ENCODE peak calls at places on chromosomes 6 and 20, in four cellular contexts. G is endothelial cell, V is lower leg skin, M is brain microvascular endothelial cell. X is an unnamed sample.

GRCh38 chr6:37538107-37538506 is 38.4 kb upstream of the CCDC167 start:
- DNase-seq in G (peak), V (no peak), M (no peak), X (no peak)

GRCh38 chr6:37396571-37397185 is 36.3 kb upstream of the CMTR1 start:
- DNase-seq in G (no peak), V (no peak), M (peak), X (no peak)

GRCh38 chr6:166520905-166521834 is 65.3 kb downstream of the RAMACL start:
- DNase-seq in G (no peak), V (no peak), M (peak), X (no peak)

GRCh38 chr6:1477432-1478090 is 88.2 kb downstream of the FOXF2 start:
- DNase-seq in G (no peak), V (no peak), M (peak), X (no peak)

GRCh38 chr20:20366896-20367680 is 816 bp upstream of the INSM1 start:
- DNase-seq in G (peak), V (no peak), M (no peak), X (peak)

GRCh38 chr6:84453499-84453898 is 226.1 kb upstream of the CEP162 start:
- DNase-seq in G (no peak), V (no peak), M (no peak), X (no peak)

GRCh38 chr6:85749236-85749635 is 106.5 kb upstream of the SYNCRIP start:
- DNase-seq in G (no peak), V (no peak), M (no peak), X (no peak)

GRCh38 chr6:113805167-113805835 is 51.8 kb upstream of the MARCKS start:
- DNase-seq in G (no peak), V (no peak), M (no peak), X (no peak)

GRCh38 chr20:61842011-61842410 is 223.7 kb downstream of the TAF4 start:
- DNase-seq in G (no peak), V (no peak), M (no peak), X (no peak)

GRCh38 chr6:149264629-149265028 is 52.9 kb upstream of the TAB2 start:
- DNase-seq in G (no peak), V (no peak), M (no peak), X (no peak)

GRCh38 chr6:101722991-101723579 is 329.6 kb downstream of the GRIK2 start:
- DNase-seq in G (no peak), V (no peak), M (peak), X (no peak)

GRCh38 chr6:322940-323729 is 30.8 kb downstream of the DUSP22 start:
- DNase-seq in G (no peak), V (no peak), M (no peak), X (no peak)

GRCh38 chr20:10671850-10672578 is 1.8 kb downstream of the JAG1 start:
- DNase-seq in G (peak), V (no peak), M (no peak), X (peak)

GRCh38 chr20:36275441-36276189 is 30.5 kb upstream of the DLGAP4 start:
- DNase-seq in G (no peak), V (no peak), M (no peak), X (no peak)

GRCh38 chr6:21798468-21798867 is 204.9 kb downstream of the SOX4 start:
- DNase-seq in G (no peak), V (no peak), M (no peak), X (no peak)

GRCh38 chr6:170297577-170298330 is 6.9 kb upstream of the DLL1 start:
- DNase-seq in G (no peak), V (no peak), M (no peak), X (no peak)

GRCh38 chr20:24547967-24548366 is 78.5 kb downstream of the SYNDIG1 start:
- DNase-seq in G (no peak), V (no peak), M (no peak), X (no peak)

GRCh38 chr6:169592558-169592957 is 109.3 kb downstream of the WDR27 start:
- DNase-seq in G (no peak), V (no peak), M (peak), X (no peak)

GRCh38 chr20:25508083-25508770 is 77.1 kb downstream of the NINL start:
- DNase-seq in G (no peak), V (no peak), M (peak), X (no peak)

GRCh38 chr6:135181333-135182119 is 418 bp downstream of the MYB start:
- DNase-seq in G (peak), V (no peak), M (no peak), X (no peak)

GRCh38 chr6:137928286-137928685 is 61.2 kb downstream of the TNFAIP3 start:
- DNase-seq in G (no peak), V (no peak), M (no peak), X (no peak)

GRCh38 chr6:40743690-40744446 is 156.7 kb upstream of the LRFN2 start:
- DNase-seq in G (no peak), V (no peak), M (no peak), X (no peak)

GRCh38 chr6:29747688-29748250 is 24.5 kb downstream of the HLA-F start:
- DNase-seq in G (no peak), V (no peak), M (no peak), X (no peak)

GRCh38 chr6:37647765-37648085 is 50.0 kb downstream of the MDGA1 start:
- DNase-seq in G (no peak), V (no peak), M (no peak), X (no peak)

GRCh38 chr6:104642871-104643270 is 216.8 kb downstream of the HACE1 start:
- DNase-seq in G (no peak), V (no peak), M (no peak), X (no peak)

GRCh38 chr6:36781669-36782068 is 57.6 kb downstream of the CPNE5 start:
- DNase-seq in G (no peak), V (no peak), M (no peak), X (no peak)

GRCh38 chr20:31496761-31497295 is 17.4 kb upstream of the HM13 start:
- DNase-seq in G (no peak), V (no peak), M (no peak), X (no peak)

GRCh38 chr6:12114055-12114503 is 102.0 kb downstream of the HIVEP1 start:
- DNase-seq in G (no peak), V (no peak), M (no peak), X (no peak)

GRCh38 chr20:42688576-42688975 is 501.1 kb downstream of the PTPRT start:
- DNase-seq in G (no peak), V (no peak), M (no peak), X (peak)

GRCh38 chr20:63738687-63739128 is 868 bp upstream of the SLC2A4RG start:
- DNase-seq in G (peak), V (peak), M (no peak), X (peak)
- TF ChIP-seq CTCF in G (no peak), V (no peak), M (no peak), X (no peak)

GRCh38 chr6:94251878-94252277 is 832.5 kb upstream of the EPHA7 start:
- DNase-seq in G (no peak), V (no peak), M (no peak), X (no peak)

DNA sequence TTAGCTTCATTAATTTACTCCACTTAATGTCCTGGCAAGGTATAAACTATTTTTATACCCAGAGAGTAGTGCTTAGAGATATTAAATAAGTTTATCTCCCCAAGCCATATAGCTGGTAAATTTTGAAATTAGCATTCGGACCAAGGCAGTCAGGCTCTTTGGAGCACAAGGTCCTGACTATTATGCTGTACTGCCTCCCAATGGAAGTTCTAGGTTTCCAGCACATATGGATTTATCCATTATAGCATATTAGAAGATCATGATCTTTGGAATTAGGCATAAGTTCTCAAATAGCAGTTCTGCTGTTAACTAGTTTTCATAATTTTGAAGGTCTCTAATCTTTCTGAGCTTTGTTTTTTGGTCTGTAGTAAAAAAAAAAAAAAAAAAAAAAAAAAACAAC is 835.3 kb upstream of the EPHA7 start:
- DNase-seq in G (no peak), V (no peak), M (peak), X (no peak)
- TF ChIP-seq CTCF in G (no peak), V (no peak), M (peak), X (no peak)

GRCh38 chr6:119541132-119541905 is 191.8 kb upstream of the MAN1A1 start:
- DNase-seq in G (no peak), V (no peak), M (peak), X (no peak)

GRCh38 chr6:119540417-119540816 is 190.9 kb upstream of the MAN1A1 start:
- DNase-seq in G (no peak), V (no peak), M (no peak), X (no peak)

GRCh38 chr6:119536666-119537065 is 187.1 kb upstream of the MAN1A1 start:
- DNase-seq in G (no peak), V (no peak), M (no peak), X (no peak)

GRCh38 chr6:119542037-119542436 is 192.5 kb upstream of the MAN1A1 start:
- DNase-seq in G (no peak), V (no peak), M (no peak), X (no peak)

GRCh38 chr6:119539066-119539746 is 189.6 kb upstream of the MAN1A1 start:
- DNase-seq in G (no peak), V (no peak), M (no peak), X (no peak)
- TF ChIP-seq CTCF in G (no peak), V (no peak), M (no peak), X (no peak)

GRCh38 chr6:103124471-103124870 is 1731.0 kb downstream of the GRIK2 start:
- DNase-seq in G (no peak), V (no peak), M (no peak), X (no peak)

GRCh38 chr6:103122766-103123601 is 1729.5 kb downstream of the GRIK2 start:
- DNase-seq in G (peak), V (no peak), M (peak), X (peak)
- TF ChIP-seq CTCF in G (peak), V (no peak), M (peak), X (peak)

DNA sequence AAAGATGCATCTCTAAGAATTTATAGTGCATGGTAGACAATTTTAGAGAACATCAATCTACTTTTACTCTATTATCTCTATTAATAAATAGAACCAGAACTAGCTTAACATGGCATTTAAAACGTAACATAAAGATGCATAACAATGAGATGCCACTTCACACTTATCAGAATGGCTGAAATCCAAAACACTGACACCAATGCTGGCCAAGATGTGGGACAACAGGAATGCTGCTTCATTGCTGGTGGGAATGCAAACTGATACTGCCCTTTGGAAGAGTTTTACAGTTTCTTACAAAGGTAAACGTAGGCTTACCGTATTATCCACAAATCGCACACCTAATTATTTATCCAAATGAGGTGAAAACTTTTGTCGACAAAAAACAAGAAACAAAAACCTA is 95.2 kb downstream of the SESN1 start:
- DNase-seq in G (no peak), V (no peak), M (no peak), X (no peak)
- TF ChIP-seq CTCF in G (no peak), V (no peak), M (no peak), X (no peak)

DNA sequence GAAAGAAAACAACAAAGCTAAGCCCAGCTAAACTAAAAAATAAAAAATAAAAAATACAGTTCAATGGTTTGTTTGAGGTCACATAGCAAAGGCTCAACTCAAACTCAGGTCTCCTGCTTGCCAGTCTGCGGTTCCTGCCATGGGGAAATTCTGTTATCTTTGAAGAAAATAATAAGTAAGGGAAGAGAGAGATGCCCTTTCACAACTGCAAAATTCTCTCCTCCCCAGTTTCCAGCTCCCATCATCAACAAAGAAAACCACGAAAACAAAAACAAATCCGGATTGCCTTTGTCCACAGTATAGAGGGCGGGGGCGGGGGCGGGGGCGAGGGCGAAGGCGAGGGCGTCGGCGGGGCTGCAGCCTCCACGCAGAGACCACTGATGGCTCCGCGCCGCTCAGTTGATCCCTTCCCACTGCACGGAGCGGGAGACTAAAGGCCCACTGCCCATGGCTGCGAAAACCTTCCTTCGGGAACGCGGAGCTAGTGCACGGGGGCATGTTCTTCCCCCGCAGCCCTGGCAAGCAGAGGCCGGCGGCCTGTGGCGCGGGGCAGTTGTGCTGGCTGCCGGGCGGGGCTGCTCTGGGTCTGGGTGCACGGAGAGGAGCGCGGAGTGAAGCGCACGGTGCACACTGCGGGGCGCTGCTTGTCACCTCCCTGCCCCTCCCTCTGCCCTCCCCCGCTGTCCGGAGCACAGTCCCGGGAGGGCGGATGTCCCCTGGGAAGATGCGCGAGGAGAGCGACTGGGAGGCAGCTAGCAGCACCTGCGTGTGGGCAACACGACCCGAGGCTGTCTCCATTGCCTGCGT is 54.2 kb upstream of the TPD52L1 start:
- DNase-seq in G (peak), V (no peak), M (peak), X (peak)
- TF ChIP-seq CTCF in G (no peak), V (no peak), M (no peak), X (no peak)

X was measured in nephron progenitor cell.